ENCODE peak calls at places on chromosomes 1 and 21, in four cellular contexts. Q is thoracic aorta, T is neural progenitor cell, M is osteocyte. B is an unnamed sample.

GRCh38 chr1:227786673-227787512 is 28.6 kb upstream of the PRSS38 start:
- DNase-seq in Q (no peak), T (no peak), M (peak), B (no peak)

GRCh38 chr1:22804969-22805671 is 94.5 kb downstream of the EPHB2 start:
- DNase-seq in Q (no peak), T (no peak), M (no peak), B (no peak)

GRCh38 chr1:54221867-54222484 is 22.0 kb downstream of the MRPL37 start:
- DNase-seq in Q (no peak), T (no peak), M (no peak), B (no peak)

GRCh38 chr1:247487057-247487456 is 29.2 kb upstream of the OR2B11 start:
- DNase-seq in Q (no peak), T (peak), M (no peak), B (no peak)

GRCh38 chr1:14482784-14483183 is 115.7 kb upstream of the KAZN start:
- DNase-seq in Q (no peak), T (no peak), M (no peak), B (no peak)

GRCh38 chr1:174769961-174770549 is 229.7 kb upstream of the CACYBP start:
- DNase-seq in Q (no peak), T (peak), M (no peak), B (no peak)

GRCh38 chr1:57258616-57259330 is 165.1 kb downstream of the DAB1 start:
- DNase-seq in Q (no peak), T (no peak), M (no peak), B (no peak)

GRCh38 chr1:214414691-214415090 is 133.7 kb downstream of the SMYD2 start:
- DNase-seq in Q (no peak), T (no peak), M (no peak), B (no peak)

GRCh38 chr21:38277501-38278111 is 20.8 kb downstream of the KCNJ15 start:
- DNase-seq in Q (no peak), T (no peak), M (no peak), B (no peak)

GRCh38 chr1:100902365-100902764 is 6.5 kb downstream of the SLC30A7 start:
- DNase-seq in Q (no peak), T (no peak), M (no peak), B (no peak)

GRCh38 chr21:37220433-37220980 is 46.6 kb downstream of the VPS26C start:
- DNase-seq in Q (no peak), T (no peak), M (no peak), B (no peak)

GRCh38 chr1:172895050-172895460 is 155.7 kb downstream of the TNFSF18 start:
- DNase-seq in Q (no peak), T (no peak), M (no peak), B (no peak)

GRCh38 chr1:1395166-1395565 is 4.0 kb downstream of the CCNL2 start:
- DNase-seq in Q (no peak), T (no peak), M (no peak), B (no peak)

GRCh38 chr1:205354259-205354904 is 2.3 kb downstream of the KLHDC8A start:
- DNase-seq in Q (no peak), T (peak), M (no peak), B (peak)
- TF ChIP-seq CTCF in Q (peak), T (peak), M (peak), B (peak)

DNA sequence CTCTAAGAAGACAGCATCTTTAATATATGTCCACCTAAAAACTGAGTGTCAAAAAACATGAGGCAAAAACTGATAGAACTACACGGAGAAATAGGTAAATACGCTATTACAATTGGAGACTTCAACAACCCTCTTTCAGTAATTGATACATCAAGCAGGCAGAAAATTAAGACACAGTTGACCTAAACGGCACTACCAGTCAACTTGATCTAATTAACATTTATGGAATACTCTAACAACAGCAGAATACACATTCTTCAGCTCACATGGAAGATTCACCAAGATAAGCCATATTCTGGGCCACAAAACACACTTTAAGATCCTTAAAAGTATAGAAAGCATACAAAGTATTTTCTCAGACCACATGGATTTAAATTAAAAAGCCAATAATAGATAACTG is 137.6 kb downstream of the CLIC6 start:
- DNase-seq in Q (no peak), T (no peak), M (no peak), B (no peak)
- TF ChIP-seq CTCF in Q (no peak), T (no peak), M (no peak), B (no peak)

GRCh38 chr1:223703668-223704013 is 8.7 kb upstream of the CAPN2 start:
- DNase-seq in Q (no peak), T (no peak), M (no peak), B (no peak)

GRCh38 chr1:223702735-223703667 is 9.3 kb upstream of the CAPN2 start:
- DNase-seq in Q (no peak), T (no peak), M (no peak), B (no peak)

GRCh38 chr1:223700388-223700918 is 11.9 kb upstream of the CAPN2 start:
- DNase-seq in Q (no peak), T (no peak), M (no peak), B (no peak)

GRCh38 chr1:223704921-223705878 is 7.1 kb upstream of the CAPN2 start:
- DNase-seq in Q (no peak), T (no peak), M (no peak), B (no peak)

GRCh38 chr1:223700942-223701637 is 11.2 kb upstream of the CAPN2 start:
- DNase-seq in Q (no peak), T (no peak), M (peak), B (no peak)
- TF ChIP-seq CTCF in Q (no peak), T (no peak), M (no peak), B (no peak)

DNA sequence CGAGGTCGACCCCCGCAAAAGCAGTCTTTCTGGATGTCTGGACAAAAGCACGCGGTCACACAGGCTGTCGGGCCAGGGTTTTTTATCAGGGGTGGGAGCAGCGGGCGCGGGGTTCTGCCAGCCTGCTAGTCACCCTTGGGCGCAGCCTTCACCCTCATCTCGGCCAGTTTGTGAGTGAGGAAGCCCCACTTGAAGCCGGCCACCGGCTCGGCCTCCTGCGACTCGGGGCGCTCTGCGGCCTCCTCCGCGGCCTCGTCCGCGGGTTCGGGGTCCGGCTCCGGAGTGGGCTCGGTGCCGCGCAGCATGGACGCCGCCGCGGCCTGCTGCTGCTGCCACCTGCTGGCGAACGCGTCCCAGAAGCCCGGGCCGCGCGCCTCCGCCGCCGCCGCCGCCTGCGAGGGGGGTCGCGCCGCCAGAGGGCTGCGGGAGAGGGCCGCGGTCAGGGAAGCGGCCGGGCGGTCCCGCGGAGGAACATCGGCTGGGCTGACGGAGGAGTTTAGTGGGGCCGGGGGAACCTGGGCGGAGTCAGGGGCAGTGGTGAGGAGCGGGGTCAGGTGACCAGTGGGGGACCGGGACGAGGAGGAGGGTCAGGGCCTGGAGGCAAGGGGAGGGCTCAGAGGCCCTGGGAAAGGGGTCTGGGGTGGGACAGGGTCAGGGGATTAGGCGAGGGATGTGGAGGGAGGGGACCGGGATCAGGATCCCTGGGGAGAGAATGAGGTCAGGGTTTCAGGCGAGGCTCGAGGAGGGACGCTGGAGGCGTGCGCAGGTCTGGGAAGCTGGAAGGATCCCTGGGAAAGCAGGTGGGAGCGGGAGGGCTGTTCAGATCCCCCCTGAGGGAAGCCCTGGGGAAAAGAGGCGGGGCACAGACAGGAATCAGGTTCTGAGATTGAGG is 4.5 kb downstream of the C1orf232 start:
- DNase-seq in Q (no peak), T (peak), M (no peak), B (peak)
- TF ChIP-seq CTCF in Q (peak), T (peak), M (peak), B (peak)

DNA sequence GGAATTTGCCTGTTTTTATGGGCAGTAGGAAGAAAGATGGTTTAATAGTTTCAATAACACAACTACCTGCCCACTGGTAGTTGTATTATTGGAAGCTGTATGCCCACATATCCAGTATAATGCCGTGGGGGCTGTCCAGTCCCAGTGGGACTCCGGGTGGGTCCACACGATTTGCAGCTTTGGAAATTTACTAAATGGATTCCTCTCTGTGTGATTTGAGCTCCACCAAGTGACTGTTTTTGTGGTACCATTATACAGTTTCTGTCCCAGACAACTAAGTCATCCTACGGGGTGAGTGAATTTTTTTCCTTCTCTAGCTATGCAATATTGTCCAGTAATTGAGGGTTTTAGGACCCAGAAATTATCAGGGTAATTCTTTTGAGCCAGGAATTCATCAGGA is 86.8 kb downstream of the PLA2G4A start:
- DNase-seq in Q (no peak), T (no peak), M (no peak), B (no peak)
- TF ChIP-seq CTCF in Q (no peak), T (no peak), M (peak), B (no peak)

GRCh38 chr1:4655674-4656532 is 1.5 kb downstream of the AJAP1 start:
- DNase-seq in Q (no peak), T (peak), M (no peak), B (peak)
- TF ChIP-seq CTCF in Q (peak), T (peak), M (peak), B (peak)

DNA sequence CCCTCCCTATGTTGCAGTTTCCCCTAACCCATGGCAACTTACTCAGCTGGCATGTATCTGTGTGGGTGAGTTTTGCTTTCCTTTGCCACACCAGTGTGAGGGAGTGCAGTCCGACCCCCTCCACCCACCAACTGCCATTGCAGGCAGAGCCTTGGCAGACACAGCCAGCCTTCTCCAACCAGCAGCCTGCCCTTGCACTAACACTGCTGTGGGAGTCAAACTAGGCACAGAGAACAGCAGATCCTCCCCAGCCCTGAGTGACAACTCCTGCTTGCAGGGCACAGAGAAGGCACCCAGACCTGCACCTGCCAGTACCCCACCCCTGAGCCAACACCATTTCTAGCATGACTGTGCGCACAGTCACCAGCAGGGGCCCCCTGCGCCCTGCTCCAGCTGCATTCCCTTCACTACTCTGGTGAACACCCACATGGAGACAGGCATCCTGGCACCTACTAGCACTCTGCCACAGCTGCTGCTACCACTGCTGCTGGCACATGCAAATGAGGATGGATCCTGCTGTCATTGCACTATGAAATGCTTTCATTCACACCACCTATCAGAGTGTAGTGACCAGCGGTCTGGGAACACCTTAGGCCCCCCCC is 98.4 kb downstream of the MAGI3 start:
- DNase-seq in Q (no peak), T (peak), M (no peak), B (no peak)
- TF ChIP-seq CTCF in Q (no peak), T (peak), M (no peak), B (no peak)

DNA sequence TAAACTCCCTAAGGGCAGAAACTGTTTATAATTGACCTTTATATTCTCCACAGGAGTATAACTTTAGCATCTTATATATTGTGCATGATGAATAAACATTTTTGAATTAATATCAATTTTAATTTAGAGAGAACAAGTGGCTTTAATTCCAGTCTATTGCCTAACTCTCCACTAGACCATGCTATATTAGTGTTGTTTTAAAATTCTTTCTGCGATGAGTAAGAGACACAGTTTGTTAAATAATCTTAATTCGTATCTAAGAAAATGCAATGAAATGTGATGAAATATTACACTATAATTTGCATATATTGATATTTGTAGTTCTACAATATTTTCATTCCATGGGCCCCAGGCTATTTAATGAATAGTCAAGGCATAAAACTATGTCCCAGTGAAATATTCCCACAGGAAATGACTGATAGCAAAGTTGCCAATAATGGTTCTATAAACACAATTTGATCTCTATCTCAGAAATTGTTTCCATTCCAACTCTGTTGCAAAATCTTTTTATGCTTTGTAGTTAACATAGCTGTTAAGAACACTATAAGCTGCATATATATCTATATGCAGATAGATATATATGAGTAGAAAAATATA is 2.9 kb upstream of the SYDE2 start:
- DNase-seq in Q (no peak), T (no peak), M (no peak), B (no peak)
- TF ChIP-seq CTCF in Q (no peak), T (no peak), M (no peak), B (no peak)

DNA sequence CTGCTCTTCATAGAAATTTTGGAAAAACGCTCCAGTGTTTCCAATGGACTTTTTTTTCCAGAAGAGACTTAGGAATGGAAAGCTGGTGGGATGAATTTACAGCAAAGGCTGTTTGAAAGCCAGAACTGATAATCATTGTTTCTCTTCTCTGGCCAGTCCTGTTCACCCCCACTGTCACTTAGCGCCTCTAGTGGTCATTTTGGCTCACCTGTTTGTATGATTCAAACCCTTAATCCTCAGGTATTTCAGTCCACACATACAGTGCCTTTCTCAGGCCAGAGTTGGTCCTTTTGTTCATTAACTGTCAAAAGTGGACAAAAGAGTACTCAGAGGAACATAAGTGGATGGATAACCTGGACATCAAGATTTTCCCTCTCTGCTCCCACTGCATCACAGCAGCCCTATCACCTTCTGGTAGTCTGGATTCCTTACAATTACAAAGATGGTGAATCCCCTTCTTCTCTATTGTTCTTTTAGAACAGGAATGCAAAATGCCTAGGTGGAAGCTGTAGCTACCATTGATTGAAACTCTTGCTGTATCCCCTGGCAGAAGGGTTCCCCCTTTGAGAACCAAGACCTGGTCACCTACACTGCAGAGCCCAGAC is 177.6 kb upstream of the OLFM3 start:
- DNase-seq in Q (no peak), T (peak), M (no peak), B (no peak)
- TF ChIP-seq CTCF in Q (no peak), T (peak), M (peak), B (no peak)

B was measured in mesothelial cell of epicardium.